ENCODE peak calls at places on chromosome 14, in ten cellular contexts. One of them, this sample, is unnamed.

GRCh38 chr14:103078860-103079587 is 5.0 kb upstream of the LBHD2 start:
- DNase-seq in GM13976: no peak
- DNase-seq in nephron progenitor cell: no peak
- DNase-seq in A549: no peak
- DNase-seq in HFFc6: no peak
- DNase-seq in keratinocyte: no peak
- DNase-seq in tibial artery: peak
- DNase-seq in RWPE2: peak
- DNase-seq in dorsolateral prefrontal cortex: no peak
- DNase-seq in CD4-positive, alpha-beta T cell: no peak
- DNase-seq in this sample: no peak

GRCh38 chr14:75010472-75010871 is 7.8 kb downstream of the EIF2B2 start:
- DNase-seq in dorsolateral prefrontal cortex: no peak
- DNase-seq in keratinocyte: no peak
- DNase-seq in A549: no peak
- DNase-seq in nephron progenitor cell: no peak
- DNase-seq in HFFc6: no peak
- DNase-seq in RWPE2: no peak
- DNase-seq in GM13976: no peak
- DNase-seq in tibial artery: no peak
- DNase-seq in CD4-positive, alpha-beta T cell: no peak
- DNase-seq in this sample: no peak

GRCh38 chr14:90732723-90733122 is 83.5 kb downstream of the TTC7B start:
- DNase-seq in HFFc6: no peak
- DNase-seq in keratinocyte: no peak
- DNase-seq in A549: no peak
- DNase-seq in GM13976: no peak
- DNase-seq in tibial artery: no peak
- DNase-seq in CD4-positive, alpha-beta T cell: no peak
- DNase-seq in nephron progenitor cell: no peak
- DNase-seq in RWPE2: no peak
- DNase-seq in dorsolateral prefrontal cortex: no peak
- DNase-seq in this sample: no peak

GRCh38 chr14:46480817-46481216 is 170.8 kb downstream of the RPL10L start:
- DNase-seq in A549: no peak
- DNase-seq in tibial artery: no peak
- DNase-seq in RWPE2: no peak
- DNase-seq in keratinocyte: no peak
- DNase-seq in GM13976: no peak
- DNase-seq in nephron progenitor cell: no peak
- DNase-seq in dorsolateral prefrontal cortex: no peak
- DNase-seq in HFFc6: no peak
- DNase-seq in CD4-positive, alpha-beta T cell: no peak
- DNase-seq in this sample: no peak

GRCh38 chr14:68727315-68728078 is 65.4 kb downstream of the ZFP36L1 start:
- DNase-seq in tibial artery: no peak
- DNase-seq in GM13976: no peak
- DNase-seq in keratinocyte: no peak
- DNase-seq in RWPE2: no peak
- DNase-seq in A549: no peak
- DNase-seq in HFFc6: no peak
- DNase-seq in dorsolateral prefrontal cortex: no peak
- DNase-seq in CD4-positive, alpha-beta T cell: no peak
- DNase-seq in nephron progenitor cell: no peak
- DNase-seq in this sample: no peak

GRCh38 chr14:24351517-24351916 is 11.7 kb upstream of the RIPK3 start:
- DNase-seq in RWPE2: no peak
- DNase-seq in CD4-positive, alpha-beta T cell: no peak
- DNase-seq in tibial artery: no peak
- DNase-seq in dorsolateral prefrontal cortex: no peak
- DNase-seq in nephron progenitor cell: no peak
- DNase-seq in keratinocyte: no peak
- DNase-seq in A549: no peak
- DNase-seq in HFFc6: peak
- DNase-seq in GM13976: no peak
- DNase-seq in this sample: no peak

GRCh38 chr14:54438703-54439102 is 2.5 kb downstream of the CNIH1 start:
- DNase-seq in nephron progenitor cell: no peak
- DNase-seq in keratinocyte: no peak
- DNase-seq in RWPE2: no peak
- DNase-seq in tibial artery: no peak
- DNase-seq in dorsolateral prefrontal cortex: no peak
- DNase-seq in CD4-positive, alpha-beta T cell: no peak
- DNase-seq in HFFc6: no peak
- DNase-seq in A549: no peak
- DNase-seq in GM13976: no peak
- DNase-seq in this sample: no peak

GRCh38 chr14:56797569-56798446 is 12.5 kb downstream of the OTX2 start:
- DNase-seq in CD4-positive, alpha-beta T cell: no peak
- DNase-seq in tibial artery: no peak
- DNase-seq in A549: no peak
- DNase-seq in RWPE2: no peak
- DNase-seq in keratinocyte: no peak
- DNase-seq in HFFc6: no peak
- DNase-seq in nephron progenitor cell: peak
- DNase-seq in GM13976: peak
- DNase-seq in dorsolateral prefrontal cortex: no peak
- DNase-seq in this sample: no peak

GRCh38 chr14:90547968-90548367 is 151.1 kb downstream of the CALM1 start:
- DNase-seq in keratinocyte: no peak
- DNase-seq in GM13976: no peak
- DNase-seq in A549: no peak
- DNase-seq in RWPE2: no peak
- DNase-seq in CD4-positive, alpha-beta T cell: no peak
- DNase-seq in HFFc6: no peak
- DNase-seq in tibial artery: no peak
- DNase-seq in nephron progenitor cell: no peak
- DNase-seq in dorsolateral prefrontal cortex: no peak
- DNase-seq in this sample: no peak

GRCh38 chr14:70856851-70857498 is 47.7 kb upstream of the MAP3K9 start:
- DNase-seq in HFFc6: peak
- DNase-seq in tibial artery: no peak
- DNase-seq in nephron progenitor cell: no peak
- DNase-seq in dorsolateral prefrontal cortex: no peak
- DNase-seq in keratinocyte: peak
- DNase-seq in RWPE2: no peak
- DNase-seq in A549: peak
- DNase-seq in CD4-positive, alpha-beta T cell: no peak
- DNase-seq in GM13976: no peak
- DNase-seq in this sample: peak

GRCh38 chr14:23538785-23539184 is 12.8 kb downstream of the ZFHX2 start:
- DNase-seq in CD4-positive, alpha-beta T cell: no peak
- DNase-seq in A549: no peak
- DNase-seq in HFFc6: no peak
- DNase-seq in nephron progenitor cell: peak
- DNase-seq in dorsolateral prefrontal cortex: no peak
- DNase-seq in tibial artery: no peak
- DNase-seq in GM13976: no peak
- DNase-seq in keratinocyte: no peak
- DNase-seq in RWPE2: no peak
- DNase-seq in this sample: no peak

GRCh38 chr14:94052662-94053061 is 26.5 kb downstream of the OTUB2 start:
- DNase-seq in GM13976: no peak
- DNase-seq in dorsolateral prefrontal cortex: no peak
- DNase-seq in RWPE2: no peak
- DNase-seq in tibial artery: peak
- DNase-seq in HFFc6: no peak
- DNase-seq in keratinocyte: no peak
- DNase-seq in nephron progenitor cell: no peak
- DNase-seq in A549: no peak
- DNase-seq in CD4-positive, alpha-beta T cell: no peak
- DNase-seq in this sample: no peak

GRCh38 chr14:52071675-52072074 is 2.8 kb upstream of the NID2 start:
- DNase-seq in keratinocyte: no peak
- DNase-seq in nephron progenitor cell: no peak
- DNase-seq in GM13976: no peak
- DNase-seq in CD4-positive, alpha-beta T cell: no peak
- DNase-seq in dorsolateral prefrontal cortex: no peak
- DNase-seq in tibial artery: no peak
- DNase-seq in A549: no peak
- DNase-seq in RWPE2: no peak
- DNase-seq in HFFc6: no peak
- DNase-seq in this sample: no peak

GRCh38 chr14:92121207-92121669 is 268 bp downstream of the NDUFB1 start:
- DNase-seq in RWPE2: no peak
- DNase-seq in A549: peak
- DNase-seq in HFFc6: peak
- DNase-seq in keratinocyte: no peak
- DNase-seq in tibial artery: no peak
- DNase-seq in CD4-positive, alpha-beta T cell: no peak
- DNase-seq in nephron progenitor cell: no peak
- DNase-seq in dorsolateral prefrontal cortex: no peak
- DNase-seq in GM13976: no peak
- DNase-seq in this sample: no peak

GRCh38 chr14:103067231-103067954 is 10.0 kb upstream of the CDC42BPB start:
- DNase-seq in HFFc6: peak
- DNase-seq in RWPE2: no peak
- DNase-seq in CD4-positive, alpha-beta T cell: no peak
- DNase-seq in keratinocyte: no peak
- DNase-seq in dorsolateral prefrontal cortex: no peak
- DNase-seq in A549: peak
- DNase-seq in GM13976: no peak
- DNase-seq in nephron progenitor cell: no peak
- DNase-seq in tibial artery: no peak
- DNase-seq in this sample: peak

GRCh38 chr14:33342299-33342974 is 403.8 kb downstream of the NPAS3 start:
- DNase-seq in nephron progenitor cell: no peak
- DNase-seq in tibial artery: no peak
- DNase-seq in CD4-positive, alpha-beta T cell: no peak
- DNase-seq in GM13976: no peak
- DNase-seq in HFFc6: no peak
- DNase-seq in RWPE2: no peak
- DNase-seq in A549: no peak
- DNase-seq in dorsolateral prefrontal cortex: no peak
- DNase-seq in keratinocyte: no peak
- DNase-seq in this sample: no peak
- TF ChIP-seq CTCF in nephron progenitor cell: no peak
- TF ChIP-seq CTCF in tibial artery: no peak
- TF ChIP-seq CTCF in CD4-positive, alpha-beta T cell: no peak
- TF ChIP-seq CTCF in GM13976: no peak
- TF ChIP-seq CTCF in HFFc6: no peak
- TF ChIP-seq CTCF in RWPE2: no peak
- TF ChIP-seq CTCF in A549: no peak
- TF ChIP-seq CTCF in dorsolateral prefrontal cortex: no peak
- TF ChIP-seq CTCF in keratinocyte: no peak
- TF ChIP-seq CTCF in this sample: no peak

DNA sequence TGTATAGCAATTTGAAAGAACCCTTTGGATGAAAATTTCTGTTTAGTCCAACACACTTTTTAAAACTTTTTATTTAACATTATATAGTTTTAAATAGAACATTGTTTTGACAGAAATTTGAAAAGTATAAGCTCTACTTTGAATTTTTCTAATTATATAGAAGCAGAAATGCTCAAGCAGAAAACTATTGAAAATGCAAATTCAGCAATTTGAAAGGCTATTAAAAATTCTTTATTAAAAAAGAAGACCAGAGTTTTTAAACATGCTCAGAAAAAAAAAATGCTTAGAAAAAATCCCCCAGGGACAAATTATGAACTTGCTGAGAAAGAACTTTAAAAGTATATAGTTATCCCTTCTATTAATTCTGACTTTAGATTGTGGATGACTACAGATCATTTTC is 21.1 kb upstream of the FSCB start:
- DNase-seq in GM13976: no peak
- DNase-seq in nephron progenitor cell: no peak
- DNase-seq in RWPE2: no peak
- DNase-seq in keratinocyte: no peak
- DNase-seq in dorsolateral prefrontal cortex: no peak
- DNase-seq in tibial artery: no peak
- DNase-seq in CD4-positive, alpha-beta T cell: no peak
- DNase-seq in A549: no peak
- DNase-seq in HFFc6: no peak
- DNase-seq in this sample: no peak
- TF ChIP-seq CTCF in GM13976: no peak
- TF ChIP-seq CTCF in nephron progenitor cell: no peak
- TF ChIP-seq CTCF in RWPE2: no peak
- TF ChIP-seq CTCF in keratinocyte: no peak
- TF ChIP-seq CTCF in dorsolateral prefrontal cortex: no peak
- TF ChIP-seq CTCF in tibial artery: no peak
- TF ChIP-seq CTCF in CD4-positive, alpha-beta T cell: no peak
- TF ChIP-seq CTCF in A549: no peak
- TF ChIP-seq CTCF in HFFc6: no peak
- TF ChIP-seq CTCF in this sample: no peak

GRCh38 chr14:61694830-61695694 is at the start of gene HIF1A:
- DNase-seq in tibial artery: peak
- DNase-seq in A549: peak
- DNase-seq in HFFc6: peak
- DNase-seq in nephron progenitor cell: peak
- DNase-seq in keratinocyte: peak
- DNase-seq in GM13976: peak
- DNase-seq in dorsolateral prefrontal cortex: peak
- DNase-seq in RWPE2: peak
- DNase-seq in CD4-positive, alpha-beta T cell: peak
- DNase-seq in this sample: peak
- TF ChIP-seq CTCF in tibial artery: peak
- TF ChIP-seq CTCF in A549: peak
- TF ChIP-seq CTCF in HFFc6: peak
- TF ChIP-seq CTCF in nephron progenitor cell: no peak
- TF ChIP-seq CTCF in keratinocyte: peak
- TF ChIP-seq CTCF in GM13976: peak
- TF ChIP-seq CTCF in dorsolateral prefrontal cortex: peak
- TF ChIP-seq CTCF in RWPE2: peak
- TF ChIP-seq CTCF in CD4-positive, alpha-beta T cell: no peak
- TF ChIP-seq CTCF in this sample: peak

GRCh38 chr14:21921453-21921852 is 247.8 kb upstream of the OR4E1 start:
- DNase-seq in RWPE2: no peak
- DNase-seq in keratinocyte: no peak
- DNase-seq in nephron progenitor cell: no peak
- DNase-seq in tibial artery: no peak
- DNase-seq in HFFc6: no peak
- DNase-seq in GM13976: no peak
- DNase-seq in CD4-positive, alpha-beta T cell: no peak
- DNase-seq in A549: no peak
- DNase-seq in dorsolateral prefrontal cortex: no peak
- DNase-seq in this sample: no peak

GRCh38 chr14:21913759-21914158 is 240.1 kb upstream of the OR4E1 start:
- DNase-seq in RWPE2: no peak
- DNase-seq in keratinocyte: peak
- DNase-seq in GM13976: peak
- DNase-seq in tibial artery: no peak
- DNase-seq in nephron progenitor cell: peak
- DNase-seq in dorsolateral prefrontal cortex: peak
- DNase-seq in A549: peak
- DNase-seq in CD4-positive, alpha-beta T cell: peak
- DNase-seq in HFFc6: peak
- DNase-seq in this sample: no peak

GRCh38 chr14:21923820-21924219 is 250.2 kb upstream of the OR4E1 start:
- DNase-seq in HFFc6: no peak
- DNase-seq in A549: no peak
- DNase-seq in tibial artery: no peak
- DNase-seq in CD4-positive, alpha-beta T cell: peak
- DNase-seq in nephron progenitor cell: no peak
- DNase-seq in keratinocyte: no peak
- DNase-seq in dorsolateral prefrontal cortex: no peak
- DNase-seq in GM13976: no peak
- DNase-seq in RWPE2: no peak
- DNase-seq in this sample: no peak

GRCh38 chr14:21915814-21916213 is 242.2 kb upstream of the OR4E1 start:
- DNase-seq in CD4-positive, alpha-beta T cell: no peak
- DNase-seq in GM13976: no peak
- DNase-seq in A549: peak
- DNase-seq in RWPE2: no peak
- DNase-seq in keratinocyte: no peak
- DNase-seq in HFFc6: no peak
- DNase-seq in nephron progenitor cell: no peak
- DNase-seq in tibial artery: no peak
- DNase-seq in dorsolateral prefrontal cortex: no peak
- DNase-seq in this sample: no peak

GRCh38 chr14:21917699-21918436 is 244.2 kb upstream of the OR4E1 start:
- DNase-seq in dorsolateral prefrontal cortex: peak
- DNase-seq in keratinocyte: no peak
- DNase-seq in HFFc6: peak
- DNase-seq in nephron progenitor cell: peak
- DNase-seq in tibial artery: no peak
- DNase-seq in A549: peak
- DNase-seq in GM13976: peak
- DNase-seq in CD4-positive, alpha-beta T cell: peak
- DNase-seq in RWPE2: no peak
- DNase-seq in this sample: no peak
- TF ChIP-seq CTCF in dorsolateral prefrontal cortex: peak
- TF ChIP-seq CTCF in keratinocyte: no peak
- TF ChIP-seq CTCF in HFFc6: peak
- TF ChIP-seq CTCF in nephron progenitor cell: peak
- TF ChIP-seq CTCF in tibial artery: peak
- TF ChIP-seq CTCF in A549: peak
- TF ChIP-seq CTCF in GM13976: peak
- TF ChIP-seq CTCF in CD4-positive, alpha-beta T cell: peak
- TF ChIP-seq CTCF in RWPE2: peak
- TF ChIP-seq CTCF in this sample: peak